ENCODE peak calls at places on chromosome X, in ten cellular contexts. L is pancreas, M is ovary, J is upper lobe of right lung, Z is cardiac muscle cell, B is lower lobe of right lung, H is heart right ventricle, S is WERI-Rb-1, G is left ventricle myocardium inferior, K is Panc1. U is an unnamed sample.

GRCh38 chrX:153600032-153600373 is 1.1 kb upstream of the CCNQ start:
- DNase-seq in G (no peak), H (no peak), M (no peak), J (no peak), L (no peak), S (peak), Z (no peak), K (no peak), B (no peak), U (no peak)

GRCh38 chrX:101057095-101057714 is 5.3 kb upstream of the TRMT2B start:
- DNase-seq in K (peak), Z (no peak), B (no peak), H (no peak), L (no peak), M (no peak), G (no peak), S (no peak), J (no peak), U (no peak)

GRCh38 chrX:53288173-53288572 is 6.8 kb upstream of the IQSEC2 start:
- DNase-seq in B (peak), L (no peak), G (peak), Z (peak), J (no peak), M (no peak), K (no peak), H (peak), S (no peak), U (no peak)

GRCh38 chrX:112818114-112819012 is 22.3 kb downstream of the AMOT start:
- DNase-seq in H (no peak), G (peak), S (no peak), L (no peak), M (no peak), Z (no peak), K (no peak), B (no peak), J (no peak), U (no peak)

GRCh38 chrX:154991039-154991438 is 31.5 kb downstream of the F8 start:
- DNase-seq in L (no peak), Z (no peak), K (no peak), B (no peak), S (no peak), J (no peak), H (no peak), M (no peak), G (no peak), U (no peak)

GRCh38 chrX:111395132-111395531 is 16.9 kb downstream of the DCX start:
- DNase-seq in J (no peak), B (no peak), K (no peak), G (no peak), H (no peak), S (no peak), M (no peak), Z (no peak), L (no peak), U (no peak)

GRCh38 chrX:47247206-47247998 is 14.6 kb downstream of the USP11 start:
- DNase-seq in H (no peak), S (no peak), G (no peak), Z (no peak), J (no peak), M (no peak), L (no peak), B (no peak), K (no peak), U (no peak)

GRCh38 chrX:38816158-38816557 is 14.9 kb downstream of the MID1IP1 start:
- DNase-seq in M (no peak), L (peak), J (no peak), G (no peak), K (no peak), H (no peak), S (no peak), B (no peak), Z (no peak), U (no peak)

GRCh38 chrX:119150163-119151135 is 22.8 kb upstream of the KIAA1210 start:
- DNase-seq in H (no peak), J (no peak), S (no peak), G (peak), M (peak), Z (no peak), K (no peak), L (no peak), B (no peak), U (no peak)

GRCh38 chrX:48761674-48762471 is at the start of gene GLOD5:
- DNase-seq in M (no peak), H (no peak), L (peak), S (peak), J (peak), Z (peak), K (no peak), G (no peak), B (peak), U (peak)

GRCh38 chrX:46953597-46953996 is 41.4 kb downstream of the JADE3 start:
- DNase-seq in B (no peak), H (peak), M (no peak), J (no peak), G (no peak), S (no peak), L (no peak), K (no peak), Z (no peak), U (peak)

GRCh38 chrX:105220636-105221035 is at the start of gene TEX13A:
- DNase-seq in J (no peak), B (no peak), M (no peak), G (no peak), K (no peak), H (no peak), S (no peak), L (no peak), Z (no peak), U (no peak)

GRCh38 chrX:10636337-10636736 is 16.0 kb upstream of the MID1 start:
- DNase-seq in B (no peak), K (no peak), S (peak), Z (peak), G (no peak), M (no peak), H (peak), L (no peak), J (no peak), U (no peak)

GRCh38 chrX:110000854-110001701 is 1.8 kb upstream of the TMEM164 start:
- DNase-seq in B (no peak), G (no peak), J (no peak), Z (no peak), M (no peak), K (no peak), L (no peak), S (no peak), H (no peak), U (no peak)

GRCh38 chrX:110002300-110003166 is at the start of gene TMEM164:
- DNase-seq in Z (peak), S (peak), B (peak), K (peak), J (peak), H (peak), G (peak), M (peak), L (peak), U (peak)

GRCh38 chrX:110000000-110000399 is 2.9 kb upstream of the TMEM164 start:
- DNase-seq in L (no peak), K (no peak), G (no peak), S (no peak), M (no peak), J (no peak), B (no peak), H (no peak), Z (no peak), U (no peak)

GRCh38 chrX:110003167-110004156 is 548 bp downstream of the TMEM164 start:
- DNase-seq in K (no peak), H (peak), Z (no peak), L (peak), M (peak), J (peak), S (no peak), B (peak), G (peak), U (peak)

DNA sequence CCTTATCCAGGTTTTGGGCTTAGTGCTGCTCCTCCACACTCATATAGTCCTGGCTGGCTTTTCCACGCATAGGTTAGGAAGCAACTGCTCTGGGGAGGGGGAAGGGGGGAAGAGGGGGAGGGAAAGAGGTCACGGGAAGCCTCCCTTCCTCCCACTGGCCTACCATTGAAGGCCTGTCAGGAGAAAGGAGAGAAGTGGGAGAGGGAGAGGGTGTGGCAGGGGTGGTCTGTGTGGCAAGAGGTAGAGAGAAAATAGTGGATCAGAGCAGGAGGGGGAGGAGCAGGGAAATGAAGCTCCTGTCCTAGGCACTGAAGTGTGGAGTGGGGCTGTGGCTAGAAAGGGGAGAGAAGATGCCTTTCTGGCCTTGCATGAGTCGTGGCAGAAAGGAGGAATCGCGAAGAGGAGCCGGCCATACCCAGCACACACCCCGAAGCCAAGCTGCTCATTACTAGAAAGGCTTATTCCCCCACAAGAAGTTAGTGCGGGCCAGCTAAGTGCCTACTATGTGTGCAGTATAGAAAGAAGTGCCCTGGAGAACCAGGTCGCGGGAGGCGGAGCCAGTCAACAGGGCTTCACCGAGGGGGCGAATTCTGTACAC is 1.1 kb upstream of the TMEM164 start:
- DNase-seq in H (no peak), S (peak), J (no peak), B (no peak), M (no peak), K (no peak), L (no peak), Z (no peak), G (no peak), U (no peak)
- H3K27ac ChIP-seq in H (peak), S (peak), J (peak), B (peak), M (peak), K (peak), L (no peak), Z (peak), G (peak), U (no peak)

DNA sequence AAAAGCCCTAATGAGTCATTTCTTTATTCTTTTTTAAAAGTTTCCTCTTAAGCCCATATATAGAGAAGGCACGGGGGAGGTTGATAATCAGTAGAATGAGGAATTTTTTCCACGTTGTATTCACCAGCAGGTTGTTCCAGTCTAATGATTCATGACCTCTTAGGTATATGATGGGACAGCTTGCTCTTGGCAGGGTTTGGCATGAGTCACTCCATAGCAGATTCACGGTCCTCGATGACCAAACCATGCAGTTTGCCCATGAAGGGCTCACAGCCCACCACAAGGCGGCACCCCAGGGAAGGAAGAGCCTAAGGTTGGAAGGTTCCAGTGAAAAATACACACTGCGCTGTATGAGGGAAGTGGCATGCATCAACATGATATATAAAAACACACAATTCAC is 623.8 kb upstream of the DIPK2B start:
- DNase-seq in G (no peak), Z (no peak), K (peak), S (peak), B (no peak), J (no peak), L (no peak), M (peak), H (no peak), U (no peak)
- TF ChIP-seq CTCF in G (no peak), Z (peak), K (peak), S (peak), B (peak), J (peak), L (no peak), M (no peak), H (peak), U (no peak)

GRCh38 chrX:350148-350533 is 31.5 kb upstream of the GTPBP6 start:
- DNase-seq in K (no peak), S (no peak), H (no peak), Z (no peak), L (no peak), J (no peak), G (peak), B (peak), M (no peak), U (peak)

GRCh38 chrX:348461-349117 is 30.0 kb upstream of the GTPBP6 start:
- DNase-seq in K (no peak), H (no peak), Z (no peak), L (no peak), J (peak), S (no peak), G (peak), M (no peak), B (no peak), U (no peak)

GRCh38 chrX:350534-351321 is 32.1 kb upstream of the GTPBP6 start:
- DNase-seq in M (no peak), K (no peak), B (peak), L (no peak), Z (no peak), J (peak), H (no peak), S (no peak), G (peak), U (peak)

GRCh38 chrX:349196-349595 is 30.6 kb upstream of the GTPBP6 start:
- DNase-seq in M (no peak), G (peak), B (no peak), S (no peak), Z (peak), L (no peak), K (no peak), H (no peak), J (peak), U (peak)

GRCh38 chrX:349702-350101 is 31.1 kb upstream of the GTPBP6 start:
- DNase-seq in M (no peak), G (no peak), H (no peak), L (no peak), S (no peak), B (no peak), Z (no peak), J (peak), K (no peak), U (no peak)
- H3K27ac ChIP-seq in M (no peak), G (peak), H (no peak), L (no peak), S (no peak), B (no peak), Z (peak), J (no peak), K (no peak), U (no peak)

GRCh38 chrX:136711147-136711546 is 63.2 kb downstream of the CD40LG start:
- DNase-seq in G (peak), Z (peak), B (peak), M (peak), L (no peak), H (peak), J (no peak), K (no peak), S (peak), U (peak)

GRCh38 chrX:136710324-136710951 is 62.5 kb downstream of the CD40LG start:
- DNase-seq in M (no peak), G (no peak), J (no peak), L (no peak), S (no peak), Z (no peak), B (no peak), H (no peak), K (no peak), U (no peak)

GRCh38 chrX:136712631-136713030 is 64.7 kb downstream of the CD40LG start:
- DNase-seq in L (no peak), H (no peak), Z (no peak), B (no peak), K (no peak), J (no peak), G (no peak), M (no peak), S (no peak), U (no peak)

DNA sequence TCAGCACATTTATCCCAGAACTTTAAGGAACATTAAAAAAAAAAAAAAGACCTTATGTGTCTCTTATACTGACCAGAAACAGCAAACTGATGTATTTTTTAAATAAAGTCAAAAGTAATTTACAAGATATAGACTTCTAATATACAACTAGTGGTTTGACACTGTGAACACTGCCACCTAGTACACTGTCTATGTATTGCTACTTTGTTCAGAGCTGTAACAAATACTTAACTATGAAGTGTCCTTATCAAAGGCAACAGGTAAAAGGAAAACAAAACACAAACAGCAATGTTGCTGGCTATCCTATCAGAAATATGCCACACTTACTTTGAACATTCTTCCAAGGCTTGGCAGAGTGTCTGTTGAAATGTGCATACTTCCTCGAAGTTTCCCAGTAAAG is 60.4 kb downstream of the CD40LG start:
- DNase-seq in J (no peak), S (no peak), M (no peak), H (no peak), Z (peak), L (no peak), B (no peak), G (no peak), K (no peak), U (no peak)
- TF ChIP-seq CTCF in J (peak), S (no peak), M (no peak), H (peak), Z (peak), L (peak), B (peak), G (peak), K (peak), U (peak)

DNA sequence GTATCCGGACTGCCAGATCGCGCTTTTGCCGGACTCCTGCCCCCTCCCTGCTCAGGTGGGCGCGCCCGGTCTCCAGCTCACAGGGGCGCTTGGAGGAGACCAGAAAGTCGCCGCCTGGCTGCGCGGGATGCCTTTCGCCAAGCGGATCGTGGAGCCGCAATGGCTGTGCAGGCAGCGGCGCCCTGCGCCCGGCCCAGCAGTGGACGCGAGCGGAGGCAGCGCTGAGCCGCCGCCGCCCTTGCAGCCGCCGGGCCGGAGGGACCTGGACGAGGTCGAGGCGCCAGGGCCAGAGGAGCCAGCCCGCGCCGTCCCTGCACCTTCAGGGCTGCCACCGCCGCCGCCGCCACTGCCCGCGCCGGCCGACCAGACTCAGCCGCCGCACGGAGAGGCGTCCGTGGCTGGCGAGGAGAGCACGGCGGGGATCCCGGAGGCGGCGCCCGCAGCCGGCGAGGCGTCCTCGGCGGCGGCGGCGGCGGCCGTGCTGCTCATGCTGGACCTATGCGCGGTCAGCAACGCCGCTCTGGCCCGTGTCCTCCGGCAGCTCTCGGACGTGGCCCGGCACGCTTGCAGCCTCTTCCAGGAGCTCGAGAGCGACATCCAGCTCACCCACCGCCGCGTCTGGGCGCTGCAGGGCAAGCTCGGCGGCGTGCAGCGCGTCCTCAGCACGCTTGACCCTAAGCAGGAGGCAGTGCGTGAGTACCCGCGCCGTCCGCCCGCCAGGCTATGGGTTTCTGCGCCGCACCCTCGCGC is 806 bp downstream of the NHS start:
- DNase-seq in H (no peak), J (peak), Z (peak), M (peak), S (no peak), G (peak), B (no peak), L (peak), K (no peak), U (peak)
- H3K27ac ChIP-seq in H (no peak), J (no peak), Z (no peak), M (peak), S (no peak), G (peak), B (no peak), L (no peak), K (no peak), U (no peak)

GRCh38 chrX:117996918-117997480 is 119.6 kb downstream of the KLHL13 start:
- DNase-seq in J (no peak), H (no peak), S (no peak), G (no peak), M (no peak), K (no peak), B (no peak), L (no peak), Z (no peak), U (no peak)
- TF ChIP-seq CTCF in J (no peak), H (peak), S (no peak), G (peak), M (no peak), K (peak), B (no peak), L (no peak), Z (peak), U (no peak)

GRCh38 chrX:108261541-108262218 is 170.1 kb downstream of the ATG4A start:
- DNase-seq in K (no peak), M (no peak), G (no peak), H (no peak), S (no peak), Z (no peak), L (no peak), B (no peak), J (no peak), U (no peak)
- H3K27ac ChIP-seq in K (no peak), M (no peak), G (no peak), H (no peak), S (no peak), Z (no peak), L (no peak), B (no peak), J (no peak), U (no peak)